ENCODE peak calls at places on chromosomes 3 and 15, in seven cellular contexts. One of them, this sample, is unnamed.

GRCh38 chr3:52891615-52892081 is 5.7 kb downstream of the STIMATE start:
- DNase-seq in AG08396: peak; percentile 52
- DNase-seq in HT1080: no peak
- DNase-seq in mesothelial cell of epicardium: no peak
- DNase-seq in omental fat pad: no peak
- DNase-seq in HCEC 1CT: peak; percentile 31
- DNase-seq in G401: no peak
- DNase-seq in this sample: no peak

GRCh38 chr3:87158823-87159222 is 68.3 kb upstream of the CHMP2B start:
- DNase-seq in AG08396: no peak
- DNase-seq in HT1080: no peak
- DNase-seq in mesothelial cell of epicardium: no peak
- DNase-seq in omental fat pad: no peak
- DNase-seq in HCEC 1CT: no peak
- DNase-seq in G401: no peak
- DNase-seq in this sample: no peak

GRCh38 chr15:49060710-49061483 is 14.7 kb upstream of the SECISBP2L start:
- DNase-seq in AG08396: peak; percentile 24
- DNase-seq in HT1080: no peak
- DNase-seq in mesothelial cell of epicardium: no peak
- DNase-seq in omental fat pad: no peak
- DNase-seq in HCEC 1CT: peak; percentile 60
- DNase-seq in G401: no peak
- DNase-seq in this sample: no peak

GRCh38 chr3:58577269-58577821 is at the start of gene FAM107A:
- DNase-seq in AG08396: peak; percentile 66
- DNase-seq in HT1080: no peak
- DNase-seq in mesothelial cell of epicardium: no peak
- DNase-seq in omental fat pad: no peak
- DNase-seq in HCEC 1CT: peak; percentile 53
- DNase-seq in G401: peak; percentile 57
- DNase-seq in this sample: no peak

GRCh38 chr3:12221663-12222062 is 63.0 kb upstream of the TIMP4 start:
- DNase-seq in AG08396: no peak
- DNase-seq in HT1080: no peak
- DNase-seq in mesothelial cell of epicardium: no peak
- DNase-seq in omental fat pad: no peak
- DNase-seq in HCEC 1CT: no peak
- DNase-seq in G401: no peak
- DNase-seq in this sample: no peak

GRCh38 chr15:39438260-39438659 is 142.6 kb upstream of the THBS1 start:
- DNase-seq in AG08396: no peak
- DNase-seq in HT1080: no peak
- DNase-seq in mesothelial cell of epicardium: no peak
- DNase-seq in omental fat pad: no peak
- DNase-seq in HCEC 1CT: no peak
- DNase-seq in G401: peak; percentile 12
- DNase-seq in this sample: no peak

GRCh38 chr15:51172190-51172589 is 77.5 kb upstream of the TNFAIP8L3 start:
- DNase-seq in AG08396: peak; percentile 48
- DNase-seq in HT1080: no peak
- DNase-seq in mesothelial cell of epicardium: no peak
- DNase-seq in omental fat pad: no peak
- DNase-seq in HCEC 1CT: peak; percentile 15
- DNase-seq in G401: no peak
- DNase-seq in this sample: no peak

GRCh38 chr3:159830523-159831151 is 158.0 kb upstream of the IL12A start:
- DNase-seq in AG08396: no peak
- DNase-seq in HT1080: peak; percentile 77
- DNase-seq in mesothelial cell of epicardium: no peak
- DNase-seq in omental fat pad: no peak
- DNase-seq in HCEC 1CT: peak; percentile 43
- DNase-seq in G401: no peak
- DNase-seq in this sample: no peak

GRCh38 chr3:66195347-66195783 is 25.4 kb upstream of the SLC25A26 start:
- DNase-seq in AG08396: peak; percentile 85
- DNase-seq in HT1080: no peak
- DNase-seq in mesothelial cell of epicardium: peak; percentile 40
- DNase-seq in omental fat pad: no peak
- DNase-seq in HCEC 1CT: peak; percentile 79
- DNase-seq in G401: peak; percentile 94
- DNase-seq in this sample: no peak

GRCh38 chr3:55720614-55721013 is 233.5 kb upstream of the WNT5A start:
- DNase-seq in AG08396: peak; percentile 30
- DNase-seq in HT1080: peak; percentile 1
- DNase-seq in mesothelial cell of epicardium: no peak
- DNase-seq in omental fat pad: no peak
- DNase-seq in HCEC 1CT: peak; percentile 32
- DNase-seq in G401: no peak
- DNase-seq in this sample: no peak

GRCh38 chr3:126107960-126108688 is 24.2 kb upstream of the SLC41A3 start:
- DNase-seq in AG08396: no peak
- DNase-seq in HT1080: no peak
- DNase-seq in mesothelial cell of epicardium: no peak
- DNase-seq in omental fat pad: no peak
- DNase-seq in HCEC 1CT: no peak
- DNase-seq in G401: no peak
- DNase-seq in this sample: no peak

This sample was measured in T-cell.